ENCODE peak calls at places on chromosomes 4 and X, in nine cellular contexts. One of them, this sample, is unnamed.

GRCh38 chr4:182289809-182290208 is 46.6 kb downstream of the TENM3 start:
- DNase-seq in lower lobe of right lung: no peak
- DNase-seq in RWPE1: no peak
- DNase-seq in anterior cingulate cortex: no peak
- DNase-seq in naive thymus-derived CD4-positive, alpha-beta T cell: no peak
- DNase-seq in activated CD4-positive, alpha-beta T cell treated with anti-CD3 and anti-CD28 coated beads for 24 hours: no peak
- DNase-seq in nucleus accumbens: no peak
- DNase-seq in GM13977: no peak
- DNase-seq in stimulated activated CD4-positive, alpha-beta T cell treated with anti-CD3 and anti-CD28 coated beads, Interleukin-15, amount 100 ng/mL, for 1 hour: no peak
- DNase-seq in this sample: no peak

GRCh38 chr4:88148560-88148959 is 9.9 kb downstream of the ABCG2 start:
- DNase-seq in naive thymus-derived CD4-positive, alpha-beta T cell: no peak
- DNase-seq in anterior cingulate cortex: no peak
- DNase-seq in activated CD4-positive, alpha-beta T cell treated with anti-CD3 and anti-CD28 coated beads for 24 hours: no peak
- DNase-seq in lower lobe of right lung: no peak
- DNase-seq in nucleus accumbens: no peak
- DNase-seq in RWPE1: no peak
- DNase-seq in GM13977: no peak
- DNase-seq in stimulated activated CD4-positive, alpha-beta T cell treated with anti-CD3 and anti-CD28 coated beads, Interleukin-15, amount 100 ng/mL, for 1 hour: no peak
- DNase-seq in this sample: no peak

GRCh38 chr4:147289181-147289580 is 191.7 kb upstream of the EDNRA start:
- DNase-seq in lower lobe of right lung: no peak
- DNase-seq in activated CD4-positive, alpha-beta T cell treated with anti-CD3 and anti-CD28 coated beads for 24 hours: no peak
- DNase-seq in naive thymus-derived CD4-positive, alpha-beta T cell: no peak
- DNase-seq in RWPE1: no peak
- DNase-seq in stimulated activated CD4-positive, alpha-beta T cell treated with anti-CD3 and anti-CD28 coated beads, Interleukin-15, amount 100 ng/mL, for 1 hour: no peak
- DNase-seq in GM13977: no peak
- DNase-seq in nucleus accumbens: no peak
- DNase-seq in anterior cingulate cortex: no peak
- DNase-seq in this sample: no peak

GRCh38 chr4:5635826-5636196 is 72.5 kb downstream of the EVC2 start:
- DNase-seq in nucleus accumbens: no peak
- DNase-seq in RWPE1: peak
- DNase-seq in activated CD4-positive, alpha-beta T cell treated with anti-CD3 and anti-CD28 coated beads for 24 hours: no peak
- DNase-seq in stimulated activated CD4-positive, alpha-beta T cell treated with anti-CD3 and anti-CD28 coated beads, Interleukin-15, amount 100 ng/mL, for 1 hour: no peak
- DNase-seq in GM13977: no peak
- DNase-seq in anterior cingulate cortex: no peak
- DNase-seq in naive thymus-derived CD4-positive, alpha-beta T cell: no peak
- DNase-seq in lower lobe of right lung: no peak
- DNase-seq in this sample: no peak

GRCh38 chrX:113400193-113400704 is 559.6 kb upstream of the AMOT start:
- DNase-seq in naive thymus-derived CD4-positive, alpha-beta T cell: no peak
- DNase-seq in nucleus accumbens: no peak
- DNase-seq in lower lobe of right lung: no peak
- DNase-seq in activated CD4-positive, alpha-beta T cell treated with anti-CD3 and anti-CD28 coated beads for 24 hours: no peak
- DNase-seq in GM13977: no peak
- DNase-seq in stimulated activated CD4-positive, alpha-beta T cell treated with anti-CD3 and anti-CD28 coated beads, Interleukin-15, amount 100 ng/mL, for 1 hour: no peak
- DNase-seq in RWPE1: no peak
- DNase-seq in anterior cingulate cortex: no peak
- DNase-seq in this sample: no peak

GRCh38 chr4:183136880-183137279 is 37.8 kb downstream of the WWC2 start:
- DNase-seq in GM13977: no peak
- DNase-seq in stimulated activated CD4-positive, alpha-beta T cell treated with anti-CD3 and anti-CD28 coated beads, Interleukin-15, amount 100 ng/mL, for 1 hour: no peak
- DNase-seq in naive thymus-derived CD4-positive, alpha-beta T cell: no peak
- DNase-seq in anterior cingulate cortex: no peak
- DNase-seq in nucleus accumbens: no peak
- DNase-seq in RWPE1: no peak
- DNase-seq in lower lobe of right lung: no peak
- DNase-seq in activated CD4-positive, alpha-beta T cell treated with anti-CD3 and anti-CD28 coated beads for 24 hours: no peak
- DNase-seq in this sample: no peak

GRCh38 chr4:4395849-4396627 is 9.1 kb downstream of the NSG1 start:
- DNase-seq in GM13977: peak
- DNase-seq in RWPE1: no peak
- DNase-seq in anterior cingulate cortex: peak
- DNase-seq in nucleus accumbens: peak
- DNase-seq in stimulated activated CD4-positive, alpha-beta T cell treated with anti-CD3 and anti-CD28 coated beads, Interleukin-15, amount 100 ng/mL, for 1 hour: no peak
- DNase-seq in naive thymus-derived CD4-positive, alpha-beta T cell: no peak
- DNase-seq in lower lobe of right lung: peak
- DNase-seq in activated CD4-positive, alpha-beta T cell treated with anti-CD3 and anti-CD28 coated beads for 24 hours: no peak
- DNase-seq in this sample: no peak

GRCh38 chrX:131970347-131970746 is 52.8 kb upstream of the STK26 start:
- DNase-seq in RWPE1: no peak
- DNase-seq in GM13977: no peak
- DNase-seq in stimulated activated CD4-positive, alpha-beta T cell treated with anti-CD3 and anti-CD28 coated beads, Interleukin-15, amount 100 ng/mL, for 1 hour: no peak
- DNase-seq in lower lobe of right lung: no peak
- DNase-seq in activated CD4-positive, alpha-beta T cell treated with anti-CD3 and anti-CD28 coated beads for 24 hours: no peak
- DNase-seq in nucleus accumbens: no peak
- DNase-seq in anterior cingulate cortex: no peak
- DNase-seq in naive thymus-derived CD4-positive, alpha-beta T cell: no peak
- DNase-seq in this sample: no peak

GRCh38 chrX:72738396-72738795 is 24.3 kb upstream of the PHKA1 start:
- DNase-seq in lower lobe of right lung: no peak
- DNase-seq in naive thymus-derived CD4-positive, alpha-beta T cell: no peak
- DNase-seq in RWPE1: no peak
- DNase-seq in anterior cingulate cortex: no peak
- DNase-seq in stimulated activated CD4-positive, alpha-beta T cell treated with anti-CD3 and anti-CD28 coated beads, Interleukin-15, amount 100 ng/mL, for 1 hour: no peak
- DNase-seq in activated CD4-positive, alpha-beta T cell treated with anti-CD3 and anti-CD28 coated beads for 24 hours: no peak
- DNase-seq in nucleus accumbens: no peak
- DNase-seq in GM13977: no peak
- DNase-seq in this sample: no peak

GRCh38 chr4:169604131-169604900 is 8.1 kb downstream of the NEK1 start:
- DNase-seq in activated CD4-positive, alpha-beta T cell treated with anti-CD3 and anti-CD28 coated beads for 24 hours: no peak
- DNase-seq in lower lobe of right lung: no peak
- DNase-seq in naive thymus-derived CD4-positive, alpha-beta T cell: no peak
- DNase-seq in stimulated activated CD4-positive, alpha-beta T cell treated with anti-CD3 and anti-CD28 coated beads, Interleukin-15, amount 100 ng/mL, for 1 hour: no peak
- DNase-seq in RWPE1: peak
- DNase-seq in anterior cingulate cortex: no peak
- DNase-seq in nucleus accumbens: no peak
- DNase-seq in GM13977: no peak
- DNase-seq in this sample: no peak

GRCh38 chrX:76029385-76029784 is 143.5 kb upstream of the PBDC1 start:
- DNase-seq in stimulated activated CD4-positive, alpha-beta T cell treated with anti-CD3 and anti-CD28 coated beads, Interleukin-15, amount 100 ng/mL, for 1 hour: no peak
- DNase-seq in anterior cingulate cortex: no peak
- DNase-seq in GM13977: no peak
- DNase-seq in nucleus accumbens: no peak
- DNase-seq in naive thymus-derived CD4-positive, alpha-beta T cell: no peak
- DNase-seq in lower lobe of right lung: no peak
- DNase-seq in activated CD4-positive, alpha-beta T cell treated with anti-CD3 and anti-CD28 coated beads for 24 hours: no peak
- DNase-seq in RWPE1: no peak
- DNase-seq in this sample: no peak

GRCh38 chr4:74934016-74934821 is 1.3 kb downstream of the PARM1 start:
- DNase-seq in GM13977: peak
- DNase-seq in naive thymus-derived CD4-positive, alpha-beta T cell: no peak
- DNase-seq in RWPE1: no peak
- DNase-seq in stimulated activated CD4-positive, alpha-beta T cell treated with anti-CD3 and anti-CD28 coated beads, Interleukin-15, amount 100 ng/mL, for 1 hour: no peak
- DNase-seq in nucleus accumbens: peak
- DNase-seq in lower lobe of right lung: peak
- DNase-seq in activated CD4-positive, alpha-beta T cell treated with anti-CD3 and anti-CD28 coated beads for 24 hours: no peak
- DNase-seq in anterior cingulate cortex: no peak
- DNase-seq in this sample: no peak

GRCh38 chrX:314781-315595 is 3.6 kb downstream of the GTPBP6 start:
- DNase-seq in activated CD4-positive, alpha-beta T cell treated with anti-CD3 and anti-CD28 coated beads for 24 hours: no peak
- DNase-seq in stimulated activated CD4-positive, alpha-beta T cell treated with anti-CD3 and anti-CD28 coated beads, Interleukin-15, amount 100 ng/mL, for 1 hour: no peak
- DNase-seq in GM13977: no peak
- DNase-seq in nucleus accumbens: no peak
- DNase-seq in RWPE1: no peak
- DNase-seq in naive thymus-derived CD4-positive, alpha-beta T cell: no peak
- DNase-seq in anterior cingulate cortex: no peak
- DNase-seq in lower lobe of right lung: peak
- DNase-seq in this sample: no peak

GRCh38 chrX:101595739-101596419 is 21.9 kb downstream of the ARMCX6 start:
- DNase-seq in naive thymus-derived CD4-positive, alpha-beta T cell: no peak
- DNase-seq in nucleus accumbens: no peak
- DNase-seq in anterior cingulate cortex: no peak
- DNase-seq in RWPE1: peak
- DNase-seq in stimulated activated CD4-positive, alpha-beta T cell treated with anti-CD3 and anti-CD28 coated beads, Interleukin-15, amount 100 ng/mL, for 1 hour: no peak
- DNase-seq in activated CD4-positive, alpha-beta T cell treated with anti-CD3 and anti-CD28 coated beads for 24 hours: no peak
- DNase-seq in lower lobe of right lung: no peak
- DNase-seq in GM13977: peak
- DNase-seq in this sample: no peak

GRCh38 chrX:24148118-24148517 is 1.4 kb upstream of the ZFX start:
- DNase-seq in anterior cingulate cortex: no peak
- DNase-seq in RWPE1: no peak
- DNase-seq in nucleus accumbens: no peak
- DNase-seq in activated CD4-positive, alpha-beta T cell treated with anti-CD3 and anti-CD28 coated beads for 24 hours: no peak
- DNase-seq in lower lobe of right lung: no peak
- DNase-seq in GM13977: peak
- DNase-seq in naive thymus-derived CD4-positive, alpha-beta T cell: no peak
- DNase-seq in stimulated activated CD4-positive, alpha-beta T cell treated with anti-CD3 and anti-CD28 coated beads, Interleukin-15, amount 100 ng/mL, for 1 hour: no peak
- DNase-seq in this sample: no peak

GRCh38 chr4:3286335-3287175 is 6.3 kb upstream of the RGS12 start:
- DNase-seq in GM13977: peak
- DNase-seq in nucleus accumbens: no peak
- DNase-seq in lower lobe of right lung: no peak
- DNase-seq in stimulated activated CD4-positive, alpha-beta T cell treated with anti-CD3 and anti-CD28 coated beads, Interleukin-15, amount 100 ng/mL, for 1 hour: no peak
- DNase-seq in naive thymus-derived CD4-positive, alpha-beta T cell: no peak
- DNase-seq in activated CD4-positive, alpha-beta T cell treated with anti-CD3 and anti-CD28 coated beads for 24 hours: no peak
- DNase-seq in anterior cingulate cortex: no peak
- DNase-seq in RWPE1: no peak
- DNase-seq in this sample: no peak

GRCh38 chr4:73067971-73068394 is 1.5 kb downstream of the COX18 start:
- DNase-seq in activated CD4-positive, alpha-beta T cell treated with anti-CD3 and anti-CD28 coated beads for 24 hours: no peak
- DNase-seq in GM13977: no peak
- DNase-seq in lower lobe of right lung: no peak
- DNase-seq in nucleus accumbens: no peak
- DNase-seq in RWPE1: peak
- DNase-seq in stimulated activated CD4-positive, alpha-beta T cell treated with anti-CD3 and anti-CD28 coated beads, Interleukin-15, amount 100 ng/mL, for 1 hour: peak
- DNase-seq in anterior cingulate cortex: no peak
- DNase-seq in naive thymus-derived CD4-positive, alpha-beta T cell: no peak
- DNase-seq in this sample: no peak

GRCh38 chr4:81807927-81808672 is 336.4 kb upstream of the RASGEF1B start:
- DNase-seq in GM13977: no peak
- DNase-seq in RWPE1: no peak
- DNase-seq in naive thymus-derived CD4-positive, alpha-beta T cell: no peak
- DNase-seq in stimulated activated CD4-positive, alpha-beta T cell treated with anti-CD3 and anti-CD28 coated beads, Interleukin-15, amount 100 ng/mL, for 1 hour: no peak
- DNase-seq in activated CD4-positive, alpha-beta T cell treated with anti-CD3 and anti-CD28 coated beads for 24 hours: no peak
- DNase-seq in nucleus accumbens: no peak
- DNase-seq in lower lobe of right lung: no peak
- DNase-seq in anterior cingulate cortex: no peak
- DNase-seq in this sample: no peak

This sample was measured in ascending aorta.